ENCODE peak calls at places on chromosomes 7 and 10, in four cellular contexts. O is GM12878, J is HepG2, F is K562. R is an unnamed sample.

GRCh38 chr7:42972703-42973500 is 40.7 kb downstream of the MRPL32 start:
- DNase-seq in O (no peak), J (peak), F (peak), R (no peak)

GRCh38 chr10:126262186-126262838 is 126.0 kb downstream of the ADAM12 start:
- DNase-seq in O (no peak), F (no peak), J (no peak), R (no peak)

GRCh38 chr10:132884691-132885271 is 57.6 kb downstream of the CFAP46 start:
- DNase-seq in O (no peak), F (no peak), J (no peak), R (no peak)

GRCh38 chr7:44191171-44191570 is 1.9 kb upstream of the GCK start:
- DNase-seq in F (no peak), O (no peak), J (no peak), R (no peak)

GRCh38 chr7:119482671-119483070 is 790.3 kb upstream of the KCND2 start:
- DNase-seq in F (no peak), O (no peak), J (no peak), R (no peak)

GRCh38 chr7:130096243-130096827 is 26.0 kb downstream of the KLHDC10 start:
- DNase-seq in J (no peak), F (no peak), O (no peak), R (no peak)

GRCh38 chr7:112550468-112551060 is 69.8 kb downstream of the LSMEM1 start:
- DNase-seq in F (peak), J (peak), O (peak), R (no peak)

GRCh38 chr10:81145975-81146374 is 608.3 kb downstream of the SH2D4B start:
- DNase-seq in J (no peak), F (no peak), O (no peak), R (no peak)

GRCh38 chr10:95755511-95756004 is 405 bp upstream of the ENTPD1 start:
- DNase-seq in F (no peak), J (peak), O (peak), R (no peak)

GRCh38 chr10:21989453-21990154 is 13.9 kb downstream of the DNAJC1 start:
- DNase-seq in O (no peak), F (peak), J (peak), R (peak)

GRCh38 chr7:17448479-17449423 is 150.3 kb downstream of the AHR start:
- DNase-seq in F (no peak), J (no peak), O (no peak), R (no peak)

GRCh38 chr7:264541-265191 is 25.3 kb upstream of the FOXL3 start:
- DNase-seq in O (no peak), F (no peak), J (no peak), R (no peak)

GRCh38 chr7:41244246-41244645 is 458.6 kb downstream of the INHBA start:
- DNase-seq in F (no peak), J (no peak), O (no peak), R (peak)

GRCh38 chr7:108132551-108133265 is 2.5 kb upstream of the LAMB4 start:
- DNase-seq in J (no peak), F (no peak), O (no peak), R (no peak)

GRCh38 chr10:104406715-104407517 is 53.3 kb downstream of the CFAP58 start:
- DNase-seq in J (peak), F (no peak), O (no peak), R (no peak)

GRCh38 chr10:123262456-123262855 is 108.3 kb downstream of the BUB3 start:
- DNase-seq in J (no peak), O (no peak), F (no peak), R (no peak)

GRCh38 chr7:87354749-87355148 is 9.3 kb downstream of the CROT start:
- DNase-seq in O (no peak), J (no peak), F (no peak), R (no peak)

GRCh38 chr10:69323622-69324021 is 45.3 kb downstream of the HK1 start:
- DNase-seq in F (no peak), J (no peak), O (no peak), R (no peak)

GRCh38 chr7:78055579-78055978 is 257.0 kb downstream of the PHTF2 start:
- DNase-seq in F (no peak), J (no peak), O (no peak), R (no peak)

GRCh38 chr7:27254625-27255024 is 12.0 kb downstream of the EVX1 start:
- DNase-seq in F (no peak), O (no peak), J (no peak), R (no peak)

GRCh38 chr7:139078911-139079310 is 30.6 kb downstream of the ZC3HAV1 start:
- DNase-seq in J (no peak), O (no peak), F (no peak), R (no peak)

GRCh38 chr7:69599211-69599878 is 1.1 kb downstream of the AUTS2 start:
- DNase-seq in F (no peak), J (no peak), O (no peak), R (peak)

GRCh38 chr7:47778153-47778661 is 170.1 kb downstream of the PKD1L1 start:
- DNase-seq in F (no peak), O (no peak), J (peak), R (no peak)

GRCh38 chr7:2255145-2256139 is 13.4 kb downstream of the NUDT1 start:
- DNase-seq in J (no peak), O (no peak), F (no peak), R (no peak)

GRCh38 chr10:86654411-86655172 is at the start of gene OPN4:
- DNase-seq in J (no peak), F (peak), O (no peak), R (no peak)

GRCh38 chr10:70843776-70844489 is 28.2 kb downstream of the SGPL1 start:
- DNase-seq in O (no peak), F (no peak), J (no peak), R (no peak)

GRCh38 chr10:79444243-79445119 is 943 bp downstream of the ZCCHC24 start:
- DNase-seq in O (no peak), J (no peak), F (peak), R (peak)

GRCh38 chr7:64308019-64308275 is 5.8 kb upstream of the ZNF736 start:
- DNase-seq in F (no peak), J (no peak), O (no peak), R (no peak)

GRCh38 chr10:86661161-86662025 is 6.9 kb upstream of the LDB3 start:
- DNase-seq in J (no peak), F (no peak), O (no peak), R (no peak)

GRCh38 chr10:3220853-3221252 is 48.3 kb upstream of the PITRM1 start:
- DNase-seq in F (no peak), J (no peak), O (no peak), R (no peak)

GRCh38 chr7:55515569-55516279 is 56.6 kb downstream of the VOPP1 start:
- DNase-seq in O (no peak), F (no peak), J (no peak), R (no peak)

GRCh38 chr7:77404635-77405034 is 11.5 kb downstream of the GSAP start:
- DNase-seq in F (no peak), J (no peak), O (no peak), R (no peak)

GRCh38 chr7:30692438-30692837 is 10.2 kb upstream of the CRHR2 start:
- DNase-seq in O (no peak), J (no peak), F (no peak), R (no peak)

GRCh38 chr10:3786295-3786981 is 1.4 kb upstream of the KLF6 start:
- DNase-seq in J (peak), F (peak), O (no peak), R (no peak)

GRCh38 chr7:123573896-123574467 is 16.4 kb upstream of the NDUFA5 start:
- DNase-seq in O (no peak), J (no peak), F (no peak), R (no peak)

GRCh38 chr7:133023370-133024075 is 58.4 kb downstream of the CHCHD3 start:
- DNase-seq in F (no peak), O (no peak), J (no peak), R (no peak)

GRCh38 chr10:96556003-96556402 is 30.8 kb downstream of the TM9SF3 start:
- DNase-seq in F (peak), O (no peak), J (peak), R (no peak)

GRCh38 chr7:2660359-2661095 is 27.5 kb upstream of the AMZ1 start:
- DNase-seq in O (no peak), F (peak), J (no peak), R (no peak)

GRCh38 chr7:101666293-101666692 is 37.2 kb upstream of the MYL10 start:
- DNase-seq in F (no peak), J (no peak), O (no peak), R (no peak)
- TF ChIP-seq BRCA1 in F (no peak), J (no peak), O (no peak), R (no peak)

GRCh38 chr7:100667331-100668068 is 6.0 kb upstream of the GNB2 start:
- DNase-seq in O (no peak), J (no peak), F (no peak), R (no peak)

GRCh38 chr7:100662377-100662776 is 6.1 kb upstream of the ACTL6B start:
- DNase-seq in J (no peak), O (no peak), F (no peak), R (no peak)

GRCh38 chr7:100670074-100670473 is 3.5 kb upstream of the GNB2 start:
- DNase-seq in O (no peak), J (no peak), F (no peak), R (no peak)

GRCh38 chr7:100668069-100668449 is 5.5 kb upstream of the GNB2 start:
- DNase-seq in O (no peak), J (no peak), F (no peak), R (no peak)

DNA sequence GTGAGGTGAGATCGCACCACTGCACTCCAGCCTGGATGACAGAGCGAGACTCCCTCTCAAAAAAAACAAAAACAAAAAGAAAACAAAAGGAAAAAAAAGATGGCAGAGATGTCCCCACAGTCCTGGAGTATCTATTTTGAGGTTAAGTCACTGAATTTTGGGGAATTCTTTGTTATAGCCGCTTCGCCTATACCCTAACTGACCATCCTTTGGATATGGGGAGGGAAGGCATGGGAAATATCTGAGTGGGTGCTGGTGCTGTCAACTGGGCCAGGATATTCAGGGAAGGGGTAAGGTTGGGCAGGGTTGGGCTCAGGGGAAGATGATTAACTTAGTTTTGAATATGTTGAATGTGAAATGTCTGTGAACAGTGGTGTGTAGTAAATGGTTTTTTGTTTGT is 8.4 kb upstream of the GNB2 start:
- DNase-seq in F (no peak), O (no peak), J (no peak), R (no peak)
- TF ChIP-seq BRCA1 in F (no peak), O (no peak), J (no peak), R (no peak)

GRCh38 chr10:78374331-78375028 is 340.8 kb downstream of the RPS24 start:
- DNase-seq in J (no peak), F (no peak), O (no peak), R (no peak)

GRCh38 chr10:78378192-78378591 is 344.5 kb downstream of the RPS24 start:
- DNase-seq in J (no peak), F (no peak), O (no peak), R (no peak)

GRCh38 chr10:78377362-78377761 is 343.7 kb downstream of the RPS24 start:
- DNase-seq in J (no peak), F (no peak), O (no peak), R (no peak)

GRCh38 chr10:78372806-78373205 is 339.1 kb downstream of the RPS24 start:
- DNase-seq in O (no peak), F (no peak), J (no peak), R (no peak)

GRCh38 chr10:78375854-78376785 is 342.5 kb downstream of the RPS24 start:
- DNase-seq in O (no peak), J (no peak), F (no peak), R (no peak)
- TF ChIP-seq BRCA1 in O (no peak), J (no peak), F (no peak), R (no peak)

GRCh38 chr10:67476201-67476600 is 219.8 kb downstream of the CTNNA3 start:
- DNase-seq in J (no peak), O (no peak), F (no peak), R (peak)

GRCh38 chr10:67473850-67474633 is 222.0 kb downstream of the CTNNA3 start:
- DNase-seq in F (no peak), O (no peak), J (no peak), R (no peak)

DNA sequence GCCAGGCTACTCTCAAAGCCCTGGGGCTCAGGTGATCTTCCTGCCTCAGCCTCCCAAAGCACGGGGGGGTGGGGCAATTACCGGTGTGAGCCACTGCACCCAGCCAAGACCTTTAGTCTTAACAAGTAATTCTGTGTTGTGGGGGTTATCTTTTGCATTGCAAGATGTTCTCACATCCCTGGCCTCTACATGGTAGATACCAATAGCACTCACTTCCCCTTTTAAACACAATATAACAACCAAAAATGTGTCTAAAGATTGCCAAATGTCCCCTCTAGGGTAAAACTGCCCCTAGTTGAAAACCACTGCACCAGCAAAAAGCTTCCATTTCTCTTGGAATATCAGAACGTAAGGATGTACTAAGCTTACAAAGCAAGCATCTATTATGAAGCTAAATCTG is 225.0 kb downstream of the CTNNA3 start:
- DNase-seq in O (no peak), F (no peak), J (no peak), R (no peak)
- TF ChIP-seq BRCA1 in O (no peak), F (no peak), J (no peak), R (no peak)

GRCh38 chr10:124734311-124735166 is 9.6 kb downstream of the FAM53B start:
- DNase-seq in O (no peak), F (no peak), J (no peak), R (no peak)

GRCh38 chr10:124731551-124731950 is 12.6 kb downstream of the FAM53B start:
- DNase-seq in O (no peak), F (no peak), J (no peak), R (no peak)

GRCh38 chr10:124733566-124734245 is 10.5 kb downstream of the FAM53B start:
- DNase-seq in F (no peak), O (no peak), J (no peak), R (peak)

GRCh38 chr10:124730790-124731189 is 13.4 kb downstream of the FAM53B start:
- DNase-seq in O (no peak), J (no peak), F (no peak), R (no peak)

DNA sequence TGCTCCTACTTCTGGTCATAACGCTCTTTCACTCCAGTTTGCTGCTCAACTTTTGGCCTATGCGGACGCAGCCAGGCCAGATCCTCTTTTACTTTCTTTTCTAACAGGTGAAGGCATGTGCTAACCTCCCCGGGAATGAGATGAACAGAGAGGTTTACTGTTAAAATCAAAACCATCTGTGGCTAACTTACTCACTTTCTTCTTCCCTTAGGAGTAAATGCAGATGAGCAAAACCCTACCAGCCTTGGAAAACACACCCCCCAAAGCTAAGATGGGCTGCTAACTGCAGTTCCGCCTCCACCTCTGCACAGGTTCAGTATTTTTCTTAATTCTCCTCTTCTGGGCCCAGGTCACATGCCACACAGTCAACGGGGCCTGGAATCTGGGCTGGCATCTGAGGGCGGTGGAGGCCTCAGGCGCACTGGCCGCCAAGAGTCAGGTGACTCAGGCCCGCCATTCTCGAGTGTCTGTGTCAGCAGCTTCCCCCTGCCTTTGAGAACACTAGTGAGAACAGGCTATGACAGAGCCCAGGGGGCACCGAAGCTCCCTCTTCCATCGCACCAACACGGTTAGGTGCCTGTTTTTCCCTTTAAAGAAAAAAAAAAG is 11.1 kb downstream of the FAM53B start:
- DNase-seq in O (peak), F (no peak), J (no peak), R (no peak)
- TF ChIP-seq BRCA1 in O (no peak), F (no peak), J (no peak), R (no peak)

DNA sequence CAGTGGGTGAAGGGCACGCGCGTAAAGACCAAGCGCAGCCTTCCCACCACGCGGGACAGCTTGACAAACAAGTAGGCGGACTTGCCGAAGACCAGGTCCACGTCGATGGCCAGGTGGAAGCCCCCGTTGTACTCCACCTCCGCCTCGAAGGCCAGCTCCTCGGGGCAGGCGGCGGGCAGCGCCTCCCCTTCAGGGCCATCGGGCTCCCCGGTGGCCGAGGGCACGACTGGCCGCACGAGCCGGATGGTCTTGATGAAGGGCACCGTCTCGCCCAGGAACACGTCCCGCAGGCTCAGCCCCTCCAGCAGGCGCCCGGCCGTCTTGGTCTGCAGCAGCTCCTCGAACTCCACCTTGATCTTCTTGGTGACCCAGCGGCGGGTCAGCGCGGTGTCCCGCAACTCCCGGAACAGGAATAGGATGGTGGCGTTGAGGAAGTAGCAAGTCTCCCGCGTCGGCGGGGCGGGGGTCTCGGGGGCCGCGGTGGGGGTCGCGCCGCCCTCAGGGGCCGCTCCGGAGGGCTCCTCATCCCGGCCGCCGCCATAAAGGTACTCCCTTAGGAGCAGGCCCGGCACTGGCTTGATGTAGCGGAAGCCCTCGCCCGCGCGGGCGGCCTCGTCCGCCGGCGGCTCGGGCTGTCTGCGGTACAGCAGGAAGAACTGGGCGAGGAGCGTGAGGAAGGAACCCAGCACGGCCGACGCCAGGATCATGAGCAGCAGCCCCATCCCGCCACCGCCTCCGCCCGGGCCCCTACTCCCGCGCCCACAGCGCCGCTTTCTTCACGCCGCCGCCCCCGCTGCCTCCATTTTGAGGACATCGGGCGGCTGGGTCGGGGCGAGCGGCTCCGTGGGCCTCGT is 507 bp downstream of the PDZD8 start:
- DNase-seq in J (no peak), F (peak), O (no peak), R (no peak)
- TF ChIP-seq BRCA1 in J (no peak), F (no peak), O (no peak), R (no peak)

R was measured in H1.